ENCODE peak calls at places on chromosomes 5 and 9, in four cellular contexts. U is GM12878, Q is K562, I is HL-60. G is an unnamed sample.

GRCh38 chr9:130308081-130308571 is 42.6 kb downstream of the HMCN2 start:
- DNase-seq in U (no peak), Q (no peak), I (no peak), G (no peak)

GRCh38 chr5:114988096-114988495 is 181.6 kb downstream of the TRIM36 start:
- DNase-seq in U (no peak), Q (no peak), I (no peak), G (no peak)

GRCh38 chr5:14143843-14144585 is 872 bp downstream of the TRIO start:
- DNase-seq in U (no peak), Q (peak), I (no peak), G (peak)

GRCh38 chr5:172455511-172456061 is 1.3 kb upstream of the SH3PXD2B start:
- DNase-seq in U (no peak), Q (no peak), I (no peak), G (no peak)

GRCh38 chr9:91727316-91727861 is 222.6 kb downstream of the ROR2 start:
- DNase-seq in U (no peak), Q (peak), I (no peak), G (peak)

GRCh38 chr9:111952559-111952958 is 55.9 kb downstream of the UGCG start:
- DNase-seq in U (no peak), Q (no peak), I (no peak), G (no peak)

GRCh38 chr9:36913393-36914211 is 120.5 kb downstream of the PAX5 start:
- DNase-seq in U (no peak), Q (no peak), I (no peak), G (no peak)

GRCh38 chr5:135245521-135246499 is 153.2 kb downstream of the MACROH2A1 start:
- DNase-seq in U (no peak), Q (peak), I (peak), G (no peak)

GRCh38 chr5:1462358-1462757 is 17.1 kb upstream of the SLC6A3 start:
- DNase-seq in U (no peak), Q (no peak), I (no peak), G (no peak)

GRCh38 chr9:98575379-98576346 is 133.1 kb downstream of the GABBR2 start:
- DNase-seq in U (peak), Q (peak), I (peak), G (peak)

GRCh38 chr5:178642351-178642909 is 15.6 kb upstream of the CLK4 start:
- DNase-seq in U (no peak), Q (no peak), I (no peak), G (no peak)

GRCh38 chr9:69637193-69637592 is 35.0 kb downstream of the APBA1 start:
- DNase-seq in U (no peak), Q (no peak), I (no peak), G (no peak)

DNA sequence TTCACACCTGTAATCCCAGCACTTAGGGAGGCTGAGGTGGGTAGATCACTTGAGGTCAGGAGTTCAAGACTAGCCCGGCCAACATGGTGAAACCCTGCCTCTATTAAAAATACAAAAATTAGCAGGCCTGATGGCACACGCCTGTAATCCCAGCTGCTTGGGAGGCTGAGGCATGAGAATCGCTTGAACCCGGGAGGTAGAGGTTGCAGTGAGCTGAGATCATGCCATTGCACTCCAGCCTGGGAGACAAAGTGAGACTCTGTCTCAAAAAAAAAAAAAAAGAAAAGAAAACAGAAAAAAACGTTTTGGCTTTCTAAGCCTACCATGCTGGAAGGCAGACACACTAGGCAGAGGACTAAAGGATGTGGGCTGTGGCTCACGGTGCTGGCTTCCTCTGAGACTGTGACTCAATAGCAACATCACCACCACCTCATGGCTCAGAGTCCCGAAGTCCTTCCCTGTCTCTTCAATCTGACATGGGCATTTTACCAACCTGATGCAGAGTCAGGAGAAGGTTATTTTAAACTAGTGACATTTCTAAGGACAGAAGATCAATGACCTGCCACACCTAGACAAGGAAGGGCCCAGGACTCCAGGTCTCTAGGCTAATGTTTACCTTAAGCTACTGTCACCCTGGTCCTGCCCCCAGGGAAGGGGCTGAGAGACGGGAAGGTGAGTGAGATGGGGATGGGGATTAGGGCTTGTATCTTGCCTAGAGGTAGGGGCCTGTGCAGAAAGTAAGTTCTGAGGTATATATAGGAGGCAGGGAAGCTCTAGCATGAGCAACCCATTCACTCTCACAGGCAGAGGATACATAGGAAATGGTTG is 3.7 kb downstream of the ECSCR start:
- DNase-seq in U (peak), Q (no peak), I (no peak), G (peak)
- TF ChIP-seq SPI1 in U (peak), Q (no peak), I (no peak), G (peak)

GRCh38 chr5:145834917-145835838 is at the start of gene PRELID2:
- DNase-seq in U (peak), Q (peak), I (peak), G (peak)
- TF ChIP-seq SPI1 in U (no peak), Q (no peak), I (no peak), G (no peak)

GRCh38 chr5:10452768-10453331 is 11.2 kb downstream of the ROPN1L start:
- DNase-seq in U (peak), Q (peak), I (peak), G (peak)
- TF ChIP-seq SPI1 in U (no peak), Q (no peak), I (no peak), G (no peak)

GRCh38 chr5:133026664-133027153 is 360 bp upstream of the ZCCHC10 start:
- DNase-seq in U (no peak), Q (no peak), I (no peak), G (no peak)

GRCh38 chr5:133032852-133033742 is 6.7 kb upstream of the ZCCHC10 start:
- DNase-seq in U (no peak), Q (peak), I (no peak), G (no peak)

GRCh38 chr5:133025804-133026663 is at the start of gene ZCCHC10:
- DNase-seq in U (peak), Q (peak), I (peak), G (peak)

GRCh38 chr5:133030343-133031005 is 4.1 kb upstream of the ZCCHC10 start:
- DNase-seq in U (no peak), Q (no peak), I (no peak), G (no peak)

GRCh38 chr5:133029321-133029720 is 3.0 kb upstream of the ZCCHC10 start:
- DNase-seq in U (no peak), Q (no peak), I (no peak), G (no peak)
- TF ChIP-seq SPI1 in U (no peak), Q (no peak), I (no peak), G (no peak)

DNA sequence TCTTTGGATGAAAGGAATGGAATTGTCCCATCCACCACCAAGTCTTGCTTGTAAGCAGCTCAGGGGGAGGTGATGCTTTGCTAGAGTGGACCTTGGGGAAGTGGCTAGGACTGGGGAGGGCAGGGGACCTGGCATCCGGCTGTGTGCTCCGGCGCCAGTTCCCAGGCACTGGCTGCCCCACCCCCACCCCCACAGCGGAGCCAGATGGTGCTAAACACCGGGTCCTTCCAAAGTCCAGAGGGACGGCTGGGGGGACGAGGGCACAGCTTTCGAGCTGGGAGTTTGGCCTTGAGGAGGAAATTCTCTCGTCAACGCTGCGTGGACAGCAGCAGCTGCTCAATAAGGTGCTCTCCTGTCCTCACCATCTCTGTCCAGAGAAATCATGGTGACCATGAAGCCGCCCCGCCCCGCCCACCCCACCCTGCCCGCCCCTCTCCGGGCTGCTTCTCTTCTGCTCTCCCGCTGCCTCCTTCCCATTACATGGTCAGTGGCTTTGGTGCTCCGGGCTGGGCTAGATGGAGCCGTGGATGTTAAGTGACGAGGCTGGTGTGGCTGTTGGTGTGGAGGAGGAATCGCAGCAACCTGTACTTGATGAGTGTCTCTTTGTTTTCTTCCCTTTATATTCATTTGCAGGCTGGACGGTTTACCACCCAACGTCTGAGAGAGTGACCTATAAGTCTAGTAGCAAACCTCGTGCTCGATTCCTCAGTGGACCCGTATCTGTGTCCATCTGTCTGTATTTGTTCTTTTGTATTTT is 115.7 kb downstream of the WNK2 start:
- DNase-seq in U (no peak), Q (no peak), I (no peak), G (no peak)
- TF ChIP-seq SPI1 in U (no peak), Q (no peak), I (no peak), G (no peak)